ENCODE peak calls at places on chromosome 19, in seven cellular contexts. One of them, this sample, is unnamed.

GRCh38 chr19:32830231-32831014 is 39.1 kb downstream of the SLC7A9 start:
- DNase-seq in GM04504: peak
- DNase-seq in gastrocnemius medialis: no peak
- DNase-seq in DMS153: no peak
- DNase-seq in WERI-Rb-1: no peak
- DNase-seq in stimulated activated naive CD8-positive, alpha-beta T cell treated with anti-CD3 and anti-CD28 coated beads, Interleukin-15, Interleukin-2, amounts not matched to agents 100 U/mL and 50 U/mL, for 24 hours: no peak
- DNase-seq in HTR-8/SVneo: peak
- DNase-seq in this sample: no peak

GRCh38 chr19:33683881-33684549 is 62.3 kb downstream of the CHST8 start:
- DNase-seq in GM04504: peak
- DNase-seq in gastrocnemius medialis: no peak
- DNase-seq in DMS153: no peak
- DNase-seq in WERI-Rb-1: no peak
- DNase-seq in stimulated activated naive CD8-positive, alpha-beta T cell treated with anti-CD3 and anti-CD28 coated beads, Interleukin-15, Interleukin-2, amounts not matched to agents 100 U/mL and 50 U/mL, for 24 hours: no peak
- DNase-seq in HTR-8/SVneo: peak
- DNase-seq in this sample: no peak

GRCh38 chr19:38488811-38489481 is 55.5 kb downstream of the RYR1 start:
- DNase-seq in GM04504: no peak
- DNase-seq in gastrocnemius medialis: no peak
- DNase-seq in DMS153: no peak
- DNase-seq in WERI-Rb-1: no peak
- DNase-seq in stimulated activated naive CD8-positive, alpha-beta T cell treated with anti-CD3 and anti-CD28 coated beads, Interleukin-15, Interleukin-2, amounts not matched to agents 100 U/mL and 50 U/mL, for 24 hours: no peak
- DNase-seq in HTR-8/SVneo: no peak
- DNase-seq in this sample: no peak

GRCh38 chr19:13169769-13170168 is 19.6 kb downstream of the IER2 start:
- DNase-seq in GM04504: no peak
- DNase-seq in gastrocnemius medialis: no peak
- DNase-seq in DMS153: no peak
- DNase-seq in WERI-Rb-1: no peak
- DNase-seq in stimulated activated naive CD8-positive, alpha-beta T cell treated with anti-CD3 and anti-CD28 coated beads, Interleukin-15, Interleukin-2, amounts not matched to agents 100 U/mL and 50 U/mL, for 24 hours: no peak
- DNase-seq in HTR-8/SVneo: peak
- DNase-seq in this sample: no peak

GRCh38 chr19:36043952-36044351 is 10.1 kb downstream of the THAP8 start:
- DNase-seq in GM04504: no peak
- DNase-seq in gastrocnemius medialis: no peak
- DNase-seq in DMS153: no peak
- DNase-seq in WERI-Rb-1: no peak
- DNase-seq in stimulated activated naive CD8-positive, alpha-beta T cell treated with anti-CD3 and anti-CD28 coated beads, Interleukin-15, Interleukin-2, amounts not matched to agents 100 U/mL and 50 U/mL, for 24 hours: no peak
- DNase-seq in HTR-8/SVneo: no peak
- DNase-seq in this sample: no peak

GRCh38 chr19:33194527-33194883 is 375 bp downstream of the LRP3 start:
- DNase-seq in GM04504: no peak
- DNase-seq in gastrocnemius medialis: no peak
- DNase-seq in DMS153: no peak
- DNase-seq in WERI-Rb-1: no peak
- DNase-seq in stimulated activated naive CD8-positive, alpha-beta T cell treated with anti-CD3 and anti-CD28 coated beads, Interleukin-15, Interleukin-2, amounts not matched to agents 100 U/mL and 50 U/mL, for 24 hours: no peak
- DNase-seq in HTR-8/SVneo: no peak
- DNase-seq in this sample: no peak

GRCh38 chr19:52507266-52507665 is 20.2 kb upstream of the ZNF808 start:
- DNase-seq in GM04504: no peak
- DNase-seq in gastrocnemius medialis: no peak
- DNase-seq in DMS153: no peak
- DNase-seq in WERI-Rb-1: no peak
- DNase-seq in stimulated activated naive CD8-positive, alpha-beta T cell treated with anti-CD3 and anti-CD28 coated beads, Interleukin-15, Interleukin-2, amounts not matched to agents 100 U/mL and 50 U/mL, for 24 hours: no peak
- DNase-seq in HTR-8/SVneo: no peak
- DNase-seq in this sample: no peak

GRCh38 chr19:16327911-16328823 is 3.5 kb downstream of the KLF2 start:
- DNase-seq in GM04504: peak
- DNase-seq in gastrocnemius medialis: peak
- DNase-seq in DMS153: no peak
- DNase-seq in WERI-Rb-1: no peak
- DNase-seq in stimulated activated naive CD8-positive, alpha-beta T cell treated with anti-CD3 and anti-CD28 coated beads, Interleukin-15, Interleukin-2, amounts not matched to agents 100 U/mL and 50 U/mL, for 24 hours: peak
- DNase-seq in HTR-8/SVneo: no peak
- DNase-seq in this sample: no peak

GRCh38 chr19:33660426-33661160 is 38.8 kb downstream of the CHST8 start:
- DNase-seq in GM04504: no peak
- DNase-seq in gastrocnemius medialis: no peak
- DNase-seq in DMS153: no peak
- DNase-seq in WERI-Rb-1: no peak
- DNase-seq in stimulated activated naive CD8-positive, alpha-beta T cell treated with anti-CD3 and anti-CD28 coated beads, Interleukin-15, Interleukin-2, amounts not matched to agents 100 U/mL and 50 U/mL, for 24 hours: no peak
- DNase-seq in HTR-8/SVneo: no peak
- DNase-seq in this sample: no peak

GRCh38 chr19:2733930-2734588 is 5.8 kb downstream of the SLC39A3 start:
- DNase-seq in GM04504: no peak
- DNase-seq in gastrocnemius medialis: no peak
- DNase-seq in DMS153: no peak
- DNase-seq in WERI-Rb-1: no peak
- DNase-seq in stimulated activated naive CD8-positive, alpha-beta T cell treated with anti-CD3 and anti-CD28 coated beads, Interleukin-15, Interleukin-2, amounts not matched to agents 100 U/mL and 50 U/mL, for 24 hours: no peak
- DNase-seq in HTR-8/SVneo: no peak
- DNase-seq in this sample: no peak

GRCh38 chr19:46386996-46387712 is 26.2 kb downstream of the CCDC8 start:
- DNase-seq in GM04504: no peak
- DNase-seq in gastrocnemius medialis: no peak
- DNase-seq in DMS153: no peak
- DNase-seq in WERI-Rb-1: no peak
- DNase-seq in stimulated activated naive CD8-positive, alpha-beta T cell treated with anti-CD3 and anti-CD28 coated beads, Interleukin-15, Interleukin-2, amounts not matched to agents 100 U/mL and 50 U/mL, for 24 hours: no peak
- DNase-seq in HTR-8/SVneo: no peak
- DNase-seq in this sample: no peak

GRCh38 chr19:11453468-11454341 is 18.3 kb downstream of the PRKCSH start:
- DNase-seq in GM04504: no peak
- DNase-seq in gastrocnemius medialis: no peak
- DNase-seq in DMS153: no peak
- DNase-seq in WERI-Rb-1: no peak
- DNase-seq in stimulated activated naive CD8-positive, alpha-beta T cell treated with anti-CD3 and anti-CD28 coated beads, Interleukin-15, Interleukin-2, amounts not matched to agents 100 U/mL and 50 U/mL, for 24 hours: peak
- DNase-seq in HTR-8/SVneo: no peak
- DNase-seq in this sample: no peak

GRCh38 chr19:55157064-55157908 is at the start of gene TNNI3:
- DNase-seq in GM04504: no peak
- DNase-seq in gastrocnemius medialis: peak
- DNase-seq in DMS153: no peak
- DNase-seq in WERI-Rb-1: no peak
- DNase-seq in stimulated activated naive CD8-positive, alpha-beta T cell treated with anti-CD3 and anti-CD28 coated beads, Interleukin-15, Interleukin-2, amounts not matched to agents 100 U/mL and 50 U/mL, for 24 hours: no peak
- DNase-seq in HTR-8/SVneo: no peak
- DNase-seq in this sample: no peak

GRCh38 chr19:15323496-15324235 is 8.7 kb downstream of the BRD4 start:
- DNase-seq in GM04504: no peak
- DNase-seq in gastrocnemius medialis: peak
- DNase-seq in DMS153: no peak
- DNase-seq in WERI-Rb-1: no peak
- DNase-seq in stimulated activated naive CD8-positive, alpha-beta T cell treated with anti-CD3 and anti-CD28 coated beads, Interleukin-15, Interleukin-2, amounts not matched to agents 100 U/mL and 50 U/mL, for 24 hours: no peak
- DNase-seq in HTR-8/SVneo: no peak
- DNase-seq in this sample: no peak

GRCh38 chr19:6224308-6224675 is 55.5 kb downstream of the MLLT1 start:
- DNase-seq in GM04504: no peak
- DNase-seq in gastrocnemius medialis: no peak
- DNase-seq in DMS153: no peak
- DNase-seq in WERI-Rb-1: no peak
- DNase-seq in stimulated activated naive CD8-positive, alpha-beta T cell treated with anti-CD3 and anti-CD28 coated beads, Interleukin-15, Interleukin-2, amounts not matched to agents 100 U/mL and 50 U/mL, for 24 hours: no peak
- DNase-seq in HTR-8/SVneo: no peak
- DNase-seq in this sample: no peak

GRCh38 chr19:42420055-42420544 is 7.1 kb downstream of the LIPE start:
- DNase-seq in GM04504: no peak
- DNase-seq in gastrocnemius medialis: no peak
- DNase-seq in DMS153: no peak
- DNase-seq in WERI-Rb-1: peak
- DNase-seq in stimulated activated naive CD8-positive, alpha-beta T cell treated with anti-CD3 and anti-CD28 coated beads, Interleukin-15, Interleukin-2, amounts not matched to agents 100 U/mL and 50 U/mL, for 24 hours: peak
- DNase-seq in HTR-8/SVneo: peak
- DNase-seq in this sample: no peak

GRCh38 chr19:54162241-54162805 is 2.8 kb upstream of the LENG1 start:
- DNase-seq in GM04504: no peak
- DNase-seq in gastrocnemius medialis: peak
- DNase-seq in DMS153: peak
- DNase-seq in WERI-Rb-1: no peak
- DNase-seq in stimulated activated naive CD8-positive, alpha-beta T cell treated with anti-CD3 and anti-CD28 coated beads, Interleukin-15, Interleukin-2, amounts not matched to agents 100 U/mL and 50 U/mL, for 24 hours: peak
- DNase-seq in HTR-8/SVneo: no peak
- DNase-seq in this sample: peak

GRCh38 chr19:35213678-35214632 is 14.6 kb downstream of the FAM187B start:
- DNase-seq in GM04504: peak
- DNase-seq in gastrocnemius medialis: peak
- DNase-seq in DMS153: peak
- DNase-seq in WERI-Rb-1: no peak
- DNase-seq in stimulated activated naive CD8-positive, alpha-beta T cell treated with anti-CD3 and anti-CD28 coated beads, Interleukin-15, Interleukin-2, amounts not matched to agents 100 U/mL and 50 U/mL, for 24 hours: peak
- DNase-seq in HTR-8/SVneo: peak
- DNase-seq in this sample: peak

GRCh38 chr19:6737873-6738725 is 719 bp upstream of the GPR108 start:
- DNase-seq in GM04504: peak
- DNase-seq in gastrocnemius medialis: peak
- DNase-seq in DMS153: peak
- DNase-seq in WERI-Rb-1: peak
- DNase-seq in stimulated activated naive CD8-positive, alpha-beta T cell treated with anti-CD3 and anti-CD28 coated beads, Interleukin-15, Interleukin-2, amounts not matched to agents 100 U/mL and 50 U/mL, for 24 hours: peak
- DNase-seq in HTR-8/SVneo: peak
- DNase-seq in this sample: peak

This sample was measured in NCI-H1048.